ENCODE peak calls at places on chromosome 18, in seven cellular contexts. W, A, Z, O, I, V and S are unnamed samples.
A peak's percentile ranks its signal among the peaks of the same experiment; 100 is the strongest.

GRCh38 chr18:50311573-50312106 is 24.1 kb upstream of the CXXC1 start:
- DNase-seq in W (no peak), A (no peak), Z (no peak), O (no peak), I (no peak), V (no peak), S (no peak)

GRCh38 chr18:58455318-58455950 is 173.5 kb downstream of the ALPK2 start:
- DNase-seq in W (no peak), A (peak; percentile 68), Z (peak; percentile 25), O (no peak), I (no peak), V (no peak), S (peak; percentile 75)

GRCh38 chr18:77068321-77068841 is 64.2 kb downstream of the MBP start:
- DNase-seq in W (no peak), A (peak; percentile 65), Z (peak; percentile 74), O (no peak), I (no peak), V (peak; percentile 59), S (peak; percentile 70)

GRCh38 chr18:44473394-44474066 is 207.2 kb upstream of the SETBP1 start:
- DNase-seq in W (no peak), A (peak; percentile 17), Z (peak; percentile 46), O (no peak), I (no peak), V (no peak), S (peak; percentile 27)

GRCh38 chr18:62878305-62878704 is 163.0 kb downstream of the PHLPP1 start:
- DNase-seq in W (no peak), A (no peak), Z (no peak), O (no peak), I (no peak), V (no peak), S (no peak)

GRCh38 chr18:44680271-44681038 is at the start of gene SETBP1:
- DNase-seq in W (peak; percentile 20), A (peak; percentile 74), Z (peak; percentile 61), O (peak; percentile 77), I (peak; percentile 45), V (peak; percentile 40), S (peak; percentile 56)

GRCh38 chr18:74672371-74672770 is 74.7 kb downstream of the ZNF407 start:
- DNase-seq in W (no peak), A (no peak), Z (no peak), O (no peak), I (no peak), V (no peak), S (no peak)

GRCh38 chr18:6547476-6547875 is 132.8 kb upstream of the L3MBTL4 start:
- DNase-seq in W (no peak), A (peak; percentile 75), Z (no peak), O (no peak), I (no peak), V (no peak), S (peak; percentile 10)

GRCh38 chr18:51383116-51383515 is 185.6 kb upstream of the MEX3C start:
- DNase-seq in W (no peak), A (no peak), Z (no peak), O (no peak), I (no peak), V (no peak), S (no peak)

GRCh38 chr18:12377556-12378553 is 828 bp upstream of the AFG3L2 start:
- DNase-seq in W (no peak), A (no peak), Z (peak; percentile 97), O (no peak), I (no peak), V (no peak), S (peak; percentile 99)

GRCh38 chr18:42941860-42942259 is 173.6 kb downstream of the RIT2 start:
- DNase-seq in W (no peak), A (no peak), Z (no peak), O (no peak), I (no peak), V (no peak), S (no peak)

GRCh38 chr18:48385595-48385994 is 23.6 kb downstream of the ZBTB7C start:
- DNase-seq in W (no peak), A (no peak), Z (no peak), O (no peak), I (no peak), V (no peak), S (no peak)

GRCh38 chr18:24112874-24113615 is 25.8 kb upstream of the CABYR start:
- DNase-seq in W (no peak), A (peak; percentile 84), Z (peak; percentile 67), O (no peak), I (no peak), V (no peak), S (peak; percentile 67)

GRCh38 chr18:48404707-48405106 is 4.5 kb downstream of the ZBTB7C start:
- DNase-seq in W (no peak), A (no peak), Z (peak; percentile 11), O (no peak), I (no peak), V (no peak), S (no peak)

GRCh38 chr18:11872479-11873136 is 21.4 kb downstream of the CHMP1B start:
- DNase-seq in W (no peak), A (no peak), Z (no peak), O (peak; percentile 25), I (peak; percentile 64), V (peak; percentile 46), S (peak; percentile 61)

GRCh38 chr18:58953627-58954026 is 89.0 kb downstream of the ZNF532 start:
- DNase-seq in W (no peak), A (no peak), Z (no peak), O (peak; percentile 71), I (no peak), V (peak; percentile 25), S (no peak)

GRCh38 chr18:44954256-44954655 is 273.6 kb downstream of the SETBP1 start:
- DNase-seq in W (no peak), A (no peak), Z (no peak), O (no peak), I (no peak), V (no peak), S (no peak)

GRCh38 chr18:62187543-62188378 is 706 bp downstream of the RELCH start:
- DNase-seq in W (no peak), A (peak; percentile 33), Z (peak; percentile 20), O (peak; percentile 12), I (peak; percentile 39), V (no peak), S (peak; percentile 39)

GRCh38 chr18:74496508-74497307 is 545 bp downstream of the CNDP2 start:
- DNase-seq in W (no peak), A (no peak), Z (peak; percentile 57), O (peak; percentile 74), I (peak; percentile 17), V (peak; percentile 51), S (peak; percentile 29)

GRCh38 chr18:55861266-55861665 is 273.3 kb upstream of the TCF4 start:
- DNase-seq in W (no peak), A (peak; percentile 49), Z (peak; percentile 65), O (no peak), I (no peak), V (peak; percentile 76), S (peak; percentile 62)
- TF ChIP-seq CTCF in W (peak; percentile 76), A (peak; percentile 73), Z (peak; percentile 77), O (no peak), I (peak; percentile 30), V (peak; percentile 81), S (peak; percentile 79)

DNA sequence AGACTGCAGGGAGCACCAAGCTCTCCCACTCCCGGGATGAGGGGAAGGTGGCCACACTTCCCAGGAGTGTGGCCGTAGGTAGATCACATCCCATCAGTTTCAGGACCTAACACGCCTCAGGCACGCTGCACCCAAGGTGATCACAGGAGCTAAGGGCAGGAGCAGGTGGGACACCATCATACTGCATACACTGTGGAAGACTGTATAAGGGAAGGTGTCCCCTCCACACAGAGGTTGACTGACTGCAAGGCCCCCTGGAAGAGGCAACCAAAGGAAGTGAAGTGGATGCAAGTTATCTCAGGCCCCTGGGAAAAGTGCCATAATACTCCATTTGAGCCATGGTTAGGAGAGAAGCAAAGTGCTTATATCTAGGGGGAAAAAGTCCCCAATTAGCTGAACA is 351.9 kb upstream of the SMIM21 start:
- DNase-seq in W (no peak), A (no peak), Z (no peak), O (no peak), I (no peak), V (no peak), S (no peak)
- H3K4me3 ChIP-seq in W (no peak overlapping the region), A (no peak overlapping the region), Z (no peak overlapping the region), O (no peak overlapping the region), I (no peak overlapping the region), V (no peak overlapping the region), S (no peak overlapping the region)

GRCh38 chr18:3873698-3874495 is 423.9 kb downstream of the TGIF1 start:
- DNase-seq in W (no peak), A (no peak), Z (no peak), O (no peak), I (no peak), V (no peak), S (no peak)

GRCh38 chr18:3871687-3872086 is 421.7 kb downstream of the TGIF1 start:
- DNase-seq in W (no peak), A (no peak), Z (no peak), O (no peak), I (no peak), V (no peak), S (no peak)

GRCh38 chr18:3874593-3874992 is 424.6 kb downstream of the TGIF1 start:
- DNase-seq in W (no peak), A (no peak), Z (no peak), O (no peak), I (no peak), V (no peak), S (no peak)

GRCh38 chr18:3872651-3873050 is 422.7 kb downstream of the TGIF1 start:
- DNase-seq in W (no peak), A (no peak), Z (no peak), O (no peak), I (no peak), V (no peak), S (no peak)

DNA sequence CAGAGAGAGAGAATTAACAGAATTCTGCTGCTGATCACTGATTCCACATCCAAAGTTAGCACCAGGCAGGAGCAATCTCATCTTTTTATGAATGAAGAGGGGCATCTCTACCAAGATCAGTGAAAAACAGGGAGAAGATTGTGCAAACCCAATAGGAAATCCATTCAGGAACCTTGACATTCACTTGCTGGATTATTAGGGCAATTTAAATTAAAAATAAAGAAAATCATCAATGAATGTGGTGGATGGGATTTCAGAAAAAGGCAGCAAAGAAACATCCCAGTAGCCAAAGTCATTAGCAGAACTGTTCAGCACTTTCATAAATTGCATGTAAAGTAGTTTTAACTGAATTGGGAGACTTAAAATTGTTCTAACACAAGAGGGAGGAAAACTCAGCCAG is 423.2 kb downstream of the TGIF1 start:
- DNase-seq in W (no peak), A (no peak), Z (no peak), O (no peak), I (no peak), V (no peak), S (no peak)
- TF ChIP-seq CTCF in W (no peak), A (no peak), Z (no peak), O (no peak), I (no peak), V (no peak), S (no peak)

DNA sequence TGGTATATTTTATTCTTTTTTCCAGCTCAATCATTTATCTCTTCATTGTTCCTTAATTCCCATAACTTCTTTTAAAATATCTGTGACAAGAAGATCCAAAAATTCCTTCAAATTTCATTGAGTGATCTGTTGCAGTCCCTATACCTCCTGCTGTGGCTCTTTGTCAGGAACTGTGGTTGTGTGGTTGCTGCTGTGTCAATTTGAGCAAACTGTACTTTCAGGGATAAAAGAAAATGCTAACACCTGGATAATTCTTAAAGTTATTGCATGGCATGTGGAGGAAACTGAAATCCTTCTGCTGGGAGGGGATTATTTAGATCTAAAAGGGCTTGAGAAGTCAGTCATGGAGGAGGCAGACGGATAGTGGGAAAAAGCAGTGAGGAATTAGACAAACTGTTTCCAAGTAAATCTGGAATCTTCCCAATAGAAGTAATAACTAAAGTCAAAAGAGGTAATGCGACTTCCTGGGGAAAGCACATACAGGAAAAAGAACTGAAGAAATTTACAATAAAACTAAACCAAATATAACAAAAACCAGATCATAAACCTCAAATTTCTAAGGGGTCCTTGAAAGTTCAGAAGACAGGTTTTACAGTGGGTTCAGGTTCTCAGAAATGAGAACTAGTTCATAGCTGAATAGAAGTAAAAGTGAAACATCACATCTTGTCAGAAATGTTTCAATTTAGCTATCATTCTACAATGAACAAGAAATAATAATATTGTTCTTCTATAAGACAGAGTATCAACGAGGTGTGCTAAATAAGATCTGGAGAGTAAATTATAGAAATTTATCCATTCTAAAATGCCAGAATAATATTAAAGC is 33.5 kb upstream of the CD226 start:
- DNase-seq in W (no peak), A (no peak), Z (no peak), O (no peak), I (no peak), V (no peak), S (no peak)
- H3K4me3 ChIP-seq in W (no peak overlapping the region), A (no peak overlapping the region), Z (no peak overlapping the region), O (no peak overlapping the region), I (no peak overlapping the region), V (no peak overlapping the region), S (no peak overlapping the region)